ENCODE peak calls at places on chromosomes 5 and 9, in seven cellular contexts. One of them, this sample, is unnamed.

GRCh38 chr5:6703791-6704190 is 9.4 kb upstream of the TENT4A start:
- DNase-seq in IMR-90: peak
- DNase-seq in stomach: no peak
- DNase-seq in uterus: no peak
- DNase-seq in upper lobe of left lung: no peak
- DNase-seq in H1: no peak
- DNase-seq in heart left ventricle: no peak
- DNase-seq in this sample: no peak

GRCh38 chr9:3857673-3858072 is 331.9 kb upstream of the RFX3 start:
- DNase-seq in IMR-90: peak
- DNase-seq in stomach: no peak
- DNase-seq in uterus: no peak
- DNase-seq in upper lobe of left lung: no peak
- DNase-seq in H1: no peak
- DNase-seq in heart left ventricle: no peak
- DNase-seq in this sample: no peak

GRCh38 chr5:21792736-21793135 is 1060.4 kb downstream of the CDH12 start:
- DNase-seq in IMR-90: peak
- DNase-seq in stomach: no peak
- DNase-seq in uterus: no peak
- DNase-seq in upper lobe of left lung: no peak
- DNase-seq in H1: no peak
- DNase-seq in heart left ventricle: no peak
- DNase-seq in this sample: no peak

GRCh38 chr9:29214162-29214520 is 1640.9 kb upstream of the C9orf72 start:
- DNase-seq in IMR-90: no peak
- DNase-seq in stomach: peak
- DNase-seq in uterus: peak
- DNase-seq in upper lobe of left lung: peak
- DNase-seq in H1: no peak
- DNase-seq in heart left ventricle: no peak
- DNase-seq in this sample: peak

GRCh38 chr5:32444946-32445758 is 612 bp upstream of the ZFR start:
- DNase-seq in IMR-90: peak
- DNase-seq in stomach: no peak
- DNase-seq in uterus: no peak
- DNase-seq in upper lobe of left lung: no peak
- DNase-seq in H1: no peak
- DNase-seq in heart left ventricle: no peak
- DNase-seq in this sample: no peak

GRCh38 chr9:109114670-109115069 is 5.1 kb downstream of the TMEM245 start:
- DNase-seq in IMR-90: peak
- DNase-seq in stomach: no peak
- DNase-seq in uterus: no peak
- DNase-seq in upper lobe of left lung: no peak
- DNase-seq in H1: no peak
- DNase-seq in heart left ventricle: no peak
- DNase-seq in this sample: peak

GRCh38 chr5:176365663-176366574 is 632 bp downstream of the ARL10 start:
- DNase-seq in IMR-90: peak
- DNase-seq in stomach: no peak
- DNase-seq in uterus: peak
- DNase-seq in upper lobe of left lung: peak
- DNase-seq in H1: no peak
- DNase-seq in heart left ventricle: peak
- DNase-seq in this sample: no peak

GRCh38 chr5:158140120-158140778 is 281.3 kb upstream of the CLINT1 start:
- DNase-seq in IMR-90: no peak
- DNase-seq in stomach: no peak
- DNase-seq in uterus: peak
- DNase-seq in upper lobe of left lung: no peak
- DNase-seq in H1: no peak
- DNase-seq in heart left ventricle: no peak
- DNase-seq in this sample: peak

GRCh38 chr5:128378196-128378595 is 159.8 kb downstream of the FBN2 start:
- DNase-seq in IMR-90: peak
- DNase-seq in stomach: no peak
- DNase-seq in uterus: no peak
- DNase-seq in upper lobe of left lung: no peak
- DNase-seq in H1: no peak
- DNase-seq in heart left ventricle: no peak
- DNase-seq in this sample: no peak

GRCh38 chr5:178284095-178284675 is 51.6 kb upstream of the PHYKPL start:
- DNase-seq in IMR-90: peak
- DNase-seq in stomach: no peak
- DNase-seq in uterus: no peak
- DNase-seq in upper lobe of left lung: no peak
- DNase-seq in H1: no peak
- DNase-seq in heart left ventricle: no peak
- DNase-seq in this sample: no peak

GRCh38 chr5:100706796-100707195 is 171.6 kb downstream of the FAM174A start:
- DNase-seq in IMR-90: no peak
- DNase-seq in stomach: no peak
- DNase-seq in uterus: no peak
- DNase-seq in upper lobe of left lung: no peak
- DNase-seq in H1: no peak
- DNase-seq in heart left ventricle: no peak
- DNase-seq in this sample: no peak

GRCh38 chr5:102921341-102922047 is 166.4 kb downstream of the PAM start:
- DNase-seq in IMR-90: peak
- DNase-seq in stomach: no peak
- DNase-seq in uterus: no peak
- DNase-seq in upper lobe of left lung: no peak
- DNase-seq in H1: no peak
- DNase-seq in heart left ventricle: no peak
- DNase-seq in this sample: no peak

GRCh38 chr5:94707359-94707758 is 88.9 kb downstream of the SLF1 start:
- DNase-seq in IMR-90: peak
- DNase-seq in stomach: no peak
- DNase-seq in uterus: no peak
- DNase-seq in upper lobe of left lung: no peak
- DNase-seq in H1: no peak
- DNase-seq in heart left ventricle: no peak
- DNase-seq in this sample: peak

GRCh38 chr5:586751-587285 is 25.3 kb upstream of the CEP72 start:
- DNase-seq in IMR-90: no peak
- DNase-seq in stomach: peak
- DNase-seq in uterus: no peak
- DNase-seq in upper lobe of left lung: no peak
- DNase-seq in H1: no peak
- DNase-seq in heart left ventricle: no peak
- DNase-seq in this sample: peak
- TF ChIP-seq CTCF in IMR-90: no peak
- TF ChIP-seq CTCF in stomach: no peak
- TF ChIP-seq CTCF in uterus: no peak
- TF ChIP-seq CTCF in upper lobe of left lung: no peak
- TF ChIP-seq CTCF in H1: peak
- TF ChIP-seq CTCF in heart left ventricle: no peak
- TF ChIP-seq CTCF in this sample: no peak

DNA sequence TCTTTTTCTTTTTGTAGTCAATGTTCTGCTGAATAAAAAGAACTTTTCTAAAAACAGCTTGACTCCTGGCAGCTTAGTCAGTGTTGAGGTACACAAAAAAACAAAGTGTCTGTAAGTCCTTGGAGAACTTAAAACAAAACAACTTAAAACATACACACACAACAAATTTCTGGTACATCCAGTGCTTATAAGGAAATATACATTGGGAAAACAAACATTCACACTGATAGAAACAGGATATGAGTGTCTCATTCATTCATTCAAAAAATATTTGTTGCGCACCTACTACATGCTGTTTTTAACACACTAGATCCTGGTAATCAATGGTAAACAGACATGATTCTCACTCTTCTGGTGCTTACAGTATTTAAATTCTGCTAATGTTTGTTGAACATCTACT is 27.4 kb upstream of the MEGF9 start:
- DNase-seq in IMR-90: no peak
- DNase-seq in stomach: no peak
- DNase-seq in uterus: no peak
- DNase-seq in upper lobe of left lung: no peak
- DNase-seq in H1: no peak
- DNase-seq in heart left ventricle: no peak
- DNase-seq in this sample: no peak
- TF ChIP-seq POLR2A in IMR-90: no peak
- TF ChIP-seq POLR2A in stomach: no peak
- TF ChIP-seq POLR2A in uterus: no peak
- TF ChIP-seq POLR2A in upper lobe of left lung: no peak
- TF ChIP-seq POLR2A in H1: no peak
- TF ChIP-seq POLR2A in heart left ventricle: no peak
- TF ChIP-seq POLR2A in this sample: no peak

GRCh38 chr9:130810609-130811136 is 24.4 kb upstream of the ABL1 start:
- DNase-seq in IMR-90: no peak
- DNase-seq in stomach: no peak
- DNase-seq in uterus: no peak
- DNase-seq in upper lobe of left lung: no peak
- DNase-seq in H1: no peak
- DNase-seq in heart left ventricle: no peak
- DNase-seq in this sample: no peak

GRCh38 chr9:130806388-130806716 is 28.7 kb upstream of the ABL1 start:
- DNase-seq in IMR-90: no peak
- DNase-seq in stomach: no peak
- DNase-seq in uterus: no peak
- DNase-seq in upper lobe of left lung: no peak
- DNase-seq in H1: no peak
- DNase-seq in heart left ventricle: no peak
- DNase-seq in this sample: no peak

GRCh38 chr9:130805510-130806387 is 29.3 kb upstream of the ABL1 start:
- DNase-seq in IMR-90: peak
- DNase-seq in stomach: no peak
- DNase-seq in uterus: no peak
- DNase-seq in upper lobe of left lung: no peak
- DNase-seq in H1: no peak
- DNase-seq in heart left ventricle: no peak
- DNase-seq in this sample: no peak
- H3K27ac ChIP-seq in IMR-90: no peak
- H3K27ac ChIP-seq in stomach: no peak
- H3K27ac ChIP-seq in uterus: no peak
- H3K27ac ChIP-seq in upper lobe of left lung: no peak
- H3K27ac ChIP-seq in H1: no peak
- H3K27ac ChIP-seq in heart left ventricle: no peak
- H3K27ac ChIP-seq in this sample: no peak

GRCh38 chr5:159218595-159219023 is 9.3 kb upstream of the RNF145 start:
- DNase-seq in IMR-90: peak
- DNase-seq in stomach: no peak
- DNase-seq in uterus: no peak
- DNase-seq in upper lobe of left lung: no peak
- DNase-seq in H1: no peak
- DNase-seq in heart left ventricle: no peak
- DNase-seq in this sample: no peak

GRCh38 chr5:159215886-159216285 is 6.5 kb upstream of the RNF145 start:
- DNase-seq in IMR-90: no peak
- DNase-seq in stomach: no peak
- DNase-seq in uterus: no peak
- DNase-seq in upper lobe of left lung: no peak
- DNase-seq in H1: no peak
- DNase-seq in heart left ventricle: no peak
- DNase-seq in this sample: no peak

GRCh38 chr5:159214486-159215271 is 5.3 kb upstream of the RNF145 start:
- DNase-seq in IMR-90: no peak
- DNase-seq in stomach: no peak
- DNase-seq in uterus: no peak
- DNase-seq in upper lobe of left lung: no peak
- DNase-seq in H1: no peak
- DNase-seq in heart left ventricle: no peak
- DNase-seq in this sample: no peak

GRCh38 chr5:159217236-159217635 is 7.9 kb upstream of the RNF145 start:
- DNase-seq in IMR-90: no peak
- DNase-seq in stomach: no peak
- DNase-seq in uterus: no peak
- DNase-seq in upper lobe of left lung: no peak
- DNase-seq in H1: no peak
- DNase-seq in heart left ventricle: no peak
- DNase-seq in this sample: no peak

GRCh38 chr5:159216454-159216853 is 7.1 kb upstream of the RNF145 start:
- DNase-seq in IMR-90: no peak
- DNase-seq in stomach: no peak
- DNase-seq in uterus: no peak
- DNase-seq in upper lobe of left lung: no peak
- DNase-seq in H1: no peak
- DNase-seq in heart left ventricle: no peak
- DNase-seq in this sample: no peak
- TF ChIP-seq CTCF in IMR-90: no peak
- TF ChIP-seq CTCF in stomach: no peak
- TF ChIP-seq CTCF in uterus: no peak
- TF ChIP-seq CTCF in upper lobe of left lung: no peak
- TF ChIP-seq CTCF in H1: no peak
- TF ChIP-seq CTCF in heart left ventricle: no peak
- TF ChIP-seq CTCF in this sample: no peak

GRCh38 chr9:93451762-93452709 is 551 bp downstream of the FAM120A start:
- DNase-seq in IMR-90: peak
- DNase-seq in stomach: peak
- DNase-seq in uterus: peak
- DNase-seq in upper lobe of left lung: peak
- DNase-seq in H1: no peak
- DNase-seq in heart left ventricle: peak
- DNase-seq in this sample: peak

GRCh38 chr9:93452710-93453046 is 703 bp downstream of the FAM120AOS start:
- DNase-seq in IMR-90: no peak
- DNase-seq in stomach: peak
- DNase-seq in uterus: no peak
- DNase-seq in upper lobe of left lung: no peak
- DNase-seq in H1: no peak
- DNase-seq in heart left ventricle: peak
- DNase-seq in this sample: peak

GRCh38 chr9:93456022-93456421 is 2.6 kb upstream of the FAM120AOS start:
- DNase-seq in IMR-90: peak
- DNase-seq in stomach: no peak
- DNase-seq in uterus: no peak
- DNase-seq in upper lobe of left lung: no peak
- DNase-seq in H1: no peak
- DNase-seq in heart left ventricle: no peak
- DNase-seq in this sample: no peak

GRCh38 chr9:93450817-93451761 is at the start of gene FAM120A:
- DNase-seq in IMR-90: peak
- DNase-seq in stomach: peak
- DNase-seq in uterus: peak
- DNase-seq in upper lobe of left lung: peak
- DNase-seq in H1: no peak
- DNase-seq in heart left ventricle: peak
- DNase-seq in this sample: peak

DNA sequence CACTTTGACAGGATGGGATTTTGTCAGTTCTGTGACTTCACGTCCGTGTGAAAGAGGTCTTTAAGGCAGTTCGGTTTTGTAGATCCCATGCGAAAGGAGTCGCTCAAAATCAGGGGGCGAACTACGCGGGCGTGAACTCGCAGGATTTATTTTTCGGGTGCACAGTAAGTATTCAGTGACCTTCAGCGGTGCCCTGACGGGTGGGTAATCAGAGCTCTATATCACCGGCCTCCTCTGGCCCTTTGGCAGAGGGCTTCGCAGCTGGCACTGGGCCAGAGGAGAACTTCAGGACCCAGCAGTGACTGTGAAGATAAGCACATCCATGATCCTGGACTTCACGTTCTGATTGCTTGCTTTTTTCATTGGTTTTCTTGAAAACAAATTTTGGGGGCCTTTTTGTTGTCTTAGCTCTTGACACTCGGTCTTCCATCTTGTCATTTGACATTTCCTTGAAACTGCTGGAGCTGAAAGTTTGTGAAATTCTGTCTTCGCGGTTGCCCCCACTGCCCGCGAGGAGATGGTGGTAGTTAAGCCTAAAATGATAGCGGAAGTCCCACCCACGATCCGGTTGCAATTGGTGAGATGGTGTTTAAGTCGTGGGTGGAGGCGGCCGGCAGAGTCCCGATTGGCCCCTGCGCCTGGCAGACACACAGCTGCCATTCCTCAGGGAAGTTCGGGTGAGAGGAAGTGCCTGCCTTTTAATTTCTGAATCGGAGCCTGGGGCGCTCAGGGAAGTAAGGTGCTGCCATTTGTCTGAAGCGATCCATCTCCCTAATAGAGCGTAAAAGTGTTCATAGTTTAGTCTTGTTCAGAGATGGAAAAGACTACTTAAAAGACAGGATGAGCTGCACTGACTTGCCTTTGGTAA is at the start of gene FAM120AOS:
- DNase-seq in IMR-90: peak
- DNase-seq in stomach: peak
- DNase-seq in uterus: peak
- DNase-seq in upper lobe of left lung: peak
- DNase-seq in H1: peak
- DNase-seq in heart left ventricle: peak
- DNase-seq in this sample: peak
- TF ChIP-seq POLR2A in IMR-90: no peak
- TF ChIP-seq POLR2A in stomach: peak
- TF ChIP-seq POLR2A in uterus: peak
- TF ChIP-seq POLR2A in upper lobe of left lung: no peak
- TF ChIP-seq POLR2A in H1: peak
- TF ChIP-seq POLR2A in heart left ventricle: peak
- TF ChIP-seq POLR2A in this sample: peak

This sample was measured in body of pancreas.